ENCODE peak calls at places on chromosomes 16 and 17, in ten cellular contexts. One of them, this sample, is unnamed.

GRCh38 chr16:88844412-88845118 is 12.2 kb downstream of the GALNS start:
- DNase-seq in A549: no peak
- DNase-seq in foreskin keratinocyte: no peak
- DNase-seq in CD4-positive, CD25-positive, alpha-beta regulatory T cell: no peak
- DNase-seq in left ventricle myocardium inferior: no peak
- DNase-seq in H1: no peak
- DNase-seq in neuronal stem cell: no peak
- DNase-seq in stomach: no peak
- DNase-seq in naive thymus-derived CD4-positive, alpha-beta T cell: no peak
- DNase-seq in mammary epithelial cell: no peak
- DNase-seq in this sample: no peak

GRCh38 chr16:69057400-69058378 is 47.8 kb upstream of the HAS3 start:
- DNase-seq in A549: peak; percentile 92
- DNase-seq in foreskin keratinocyte: peak; percentile 82
- DNase-seq in CD4-positive, CD25-positive, alpha-beta regulatory T cell: no peak
- DNase-seq in left ventricle myocardium inferior: no peak
- DNase-seq in H1: no peak
- DNase-seq in neuronal stem cell: no peak
- DNase-seq in stomach: no peak
- DNase-seq in naive thymus-derived CD4-positive, alpha-beta T cell: no peak
- DNase-seq in mammary epithelial cell: peak; percentile 89
- DNase-seq in this sample: peak; percentile 81

GRCh38 chr17:2398655-2399571 is 1.9 kb downstream of the MNT start:
- DNase-seq in A549: peak; percentile 75
- DNase-seq in foreskin keratinocyte: peak; percentile 84
- DNase-seq in CD4-positive, CD25-positive, alpha-beta regulatory T cell: peak; percentile 58
- DNase-seq in left ventricle myocardium inferior: peak; percentile 56
- DNase-seq in H1: peak; percentile 74
- DNase-seq in neuronal stem cell: peak; percentile 72
- DNase-seq in stomach: peak; percentile 47
- DNase-seq in naive thymus-derived CD4-positive, alpha-beta T cell: no peak
- DNase-seq in mammary epithelial cell: peak; percentile 74
- DNase-seq in this sample: no peak

GRCh38 chr17:13599808-13600398 is 1.8 kb downstream of the HS3ST3A1 start:
- DNase-seq in A549: no peak
- DNase-seq in foreskin keratinocyte: no peak
- DNase-seq in CD4-positive, CD25-positive, alpha-beta regulatory T cell: no peak
- DNase-seq in left ventricle myocardium inferior: no peak
- DNase-seq in H1: no peak
- DNase-seq in neuronal stem cell: no peak
- DNase-seq in stomach: no peak
- DNase-seq in naive thymus-derived CD4-positive, alpha-beta T cell: no peak
- DNase-seq in mammary epithelial cell: no peak
- DNase-seq in this sample: no peak

GRCh38 chr16:64615647-64616280 is 506.1 kb downstream of the CDH11 start:
- DNase-seq in A549: no peak
- DNase-seq in foreskin keratinocyte: no peak
- DNase-seq in CD4-positive, CD25-positive, alpha-beta regulatory T cell: no peak
- DNase-seq in left ventricle myocardium inferior: peak; percentile 21
- DNase-seq in H1: peak; percentile 63
- DNase-seq in neuronal stem cell: peak; percentile 39
- DNase-seq in stomach: no peak
- DNase-seq in naive thymus-derived CD4-positive, alpha-beta T cell: no peak
- DNase-seq in mammary epithelial cell: no peak
- DNase-seq in this sample: no peak

GRCh38 chr16:49866533-49867155 is 10.7 kb upstream of the ZNF423 start:
- DNase-seq in A549: no peak
- DNase-seq in foreskin keratinocyte: no peak
- DNase-seq in CD4-positive, CD25-positive, alpha-beta regulatory T cell: no peak
- DNase-seq in left ventricle myocardium inferior: no peak
- DNase-seq in H1: peak; percentile 63
- DNase-seq in neuronal stem cell: peak; percentile 67
- DNase-seq in stomach: no peak
- DNase-seq in naive thymus-derived CD4-positive, alpha-beta T cell: no peak
- DNase-seq in mammary epithelial cell: no peak
- DNase-seq in this sample: no peak

GRCh38 chr16:78396673-78397072 is 297.2 kb downstream of the WWOX start:
- DNase-seq in A549: no peak
- DNase-seq in foreskin keratinocyte: no peak
- DNase-seq in CD4-positive, CD25-positive, alpha-beta regulatory T cell: no peak
- DNase-seq in left ventricle myocardium inferior: no peak
- DNase-seq in H1: no peak
- DNase-seq in neuronal stem cell: no peak
- DNase-seq in stomach: no peak
- DNase-seq in naive thymus-derived CD4-positive, alpha-beta T cell: no peak
- DNase-seq in mammary epithelial cell: no peak
- DNase-seq in this sample: no peak

GRCh38 chr16:56824335-56824734 is 40.7 kb upstream of the SLC12A3 start:
- DNase-seq in A549: peak; percentile 39
- DNase-seq in foreskin keratinocyte: no peak
- DNase-seq in CD4-positive, CD25-positive, alpha-beta regulatory T cell: no peak
- DNase-seq in left ventricle myocardium inferior: peak; percentile 16
- DNase-seq in H1: no peak
- DNase-seq in neuronal stem cell: no peak
- DNase-seq in stomach: peak; percentile 29
- DNase-seq in naive thymus-derived CD4-positive, alpha-beta T cell: no peak
- DNase-seq in mammary epithelial cell: no peak
- DNase-seq in this sample: no peak

GRCh38 chr17:41392278-41392677 is 5.1 kb downstream of the KRT31 start:
- DNase-seq in A549: no peak
- DNase-seq in foreskin keratinocyte: no peak
- DNase-seq in CD4-positive, CD25-positive, alpha-beta regulatory T cell: no peak
- DNase-seq in left ventricle myocardium inferior: no peak
- DNase-seq in H1: no peak
- DNase-seq in neuronal stem cell: no peak
- DNase-seq in stomach: no peak
- DNase-seq in naive thymus-derived CD4-positive, alpha-beta T cell: no peak
- DNase-seq in mammary epithelial cell: peak; percentile 16
- DNase-seq in this sample: no peak

GRCh38 chr17:31582151-31582907 is 190.9 kb downstream of the RAB11FIP4 start:
- DNase-seq in A549: no peak
- DNase-seq in foreskin keratinocyte: no peak
- DNase-seq in CD4-positive, CD25-positive, alpha-beta regulatory T cell: no peak
- DNase-seq in left ventricle myocardium inferior: peak; percentile 62
- DNase-seq in H1: no peak
- DNase-seq in neuronal stem cell: no peak
- DNase-seq in stomach: peak; percentile 66
- DNase-seq in naive thymus-derived CD4-positive, alpha-beta T cell: no peak
- DNase-seq in mammary epithelial cell: no peak
- DNase-seq in this sample: no peak

GRCh38 chr16:74760007-74760767 is 14.4 kb downstream of the FA2H start:
- DNase-seq in A549: peak; percentile 84
- DNase-seq in foreskin keratinocyte: peak; percentile 63
- DNase-seq in CD4-positive, CD25-positive, alpha-beta regulatory T cell: no peak
- DNase-seq in left ventricle myocardium inferior: no peak
- DNase-seq in H1: no peak
- DNase-seq in neuronal stem cell: no peak
- DNase-seq in stomach: no peak
- DNase-seq in naive thymus-derived CD4-positive, alpha-beta T cell: no peak
- DNase-seq in mammary epithelial cell: peak; percentile 11
- DNase-seq in this sample: no peak

GRCh38 chr16:84323626-84324025 is 28.9 kb downstream of the WFDC1 start:
- DNase-seq in A549: no peak
- DNase-seq in foreskin keratinocyte: no peak
- DNase-seq in CD4-positive, CD25-positive, alpha-beta regulatory T cell: no peak
- DNase-seq in left ventricle myocardium inferior: no peak
- DNase-seq in H1: no peak
- DNase-seq in neuronal stem cell: no peak
- DNase-seq in stomach: no peak
- DNase-seq in naive thymus-derived CD4-positive, alpha-beta T cell: no peak
- DNase-seq in mammary epithelial cell: peak; percentile 20
- DNase-seq in this sample: no peak

GRCh38 chr16:84329016-84329415 is 34.3 kb downstream of the WFDC1 start:
- DNase-seq in A549: no peak
- DNase-seq in foreskin keratinocyte: no peak
- DNase-seq in CD4-positive, CD25-positive, alpha-beta regulatory T cell: no peak
- DNase-seq in left ventricle myocardium inferior: no peak
- DNase-seq in H1: no peak
- DNase-seq in neuronal stem cell: no peak
- DNase-seq in stomach: no peak
- DNase-seq in naive thymus-derived CD4-positive, alpha-beta T cell: no peak
- DNase-seq in mammary epithelial cell: no peak
- DNase-seq in this sample: no peak

GRCh38 chr16:84327926-84328505 is 33.3 kb downstream of the WFDC1 start:
- DNase-seq in A549: no peak
- DNase-seq in foreskin keratinocyte: no peak
- DNase-seq in CD4-positive, CD25-positive, alpha-beta regulatory T cell: no peak
- DNase-seq in left ventricle myocardium inferior: no peak
- DNase-seq in H1: no peak
- DNase-seq in neuronal stem cell: no peak
- DNase-seq in stomach: no peak
- DNase-seq in naive thymus-derived CD4-positive, alpha-beta T cell: no peak
- DNase-seq in mammary epithelial cell: no peak
- DNase-seq in this sample: no peak

GRCh38 chr16:84324439-84325262 is 30.0 kb downstream of the WFDC1 start:
- DNase-seq in A549: no peak
- DNase-seq in foreskin keratinocyte: no peak
- DNase-seq in CD4-positive, CD25-positive, alpha-beta regulatory T cell: no peak
- DNase-seq in left ventricle myocardium inferior: no peak
- DNase-seq in H1: no peak
- DNase-seq in neuronal stem cell: no peak
- DNase-seq in stomach: no peak
- DNase-seq in naive thymus-derived CD4-positive, alpha-beta T cell: no peak
- DNase-seq in mammary epithelial cell: peak; percentile 12
- DNase-seq in this sample: no peak

DNA sequence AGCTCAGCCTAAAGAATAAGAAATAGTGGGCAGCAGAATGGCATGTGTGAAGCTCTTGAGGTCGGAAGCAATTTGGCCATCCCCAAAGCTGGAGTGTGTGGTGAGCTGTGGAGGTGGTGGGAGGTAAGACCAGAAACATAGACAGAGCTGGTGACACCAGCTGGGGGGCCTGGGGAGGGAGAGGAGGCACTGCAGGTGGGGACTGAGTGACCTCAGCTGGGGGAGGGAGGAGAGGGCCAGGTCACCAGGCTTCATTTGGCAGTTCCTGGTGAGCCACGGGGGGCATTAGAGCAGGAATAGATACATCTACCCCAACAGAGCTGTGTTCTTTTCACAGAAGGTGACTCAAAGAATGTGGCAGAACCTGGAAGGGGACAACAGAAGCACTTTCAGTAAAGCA is 31.9 kb downstream of the WFDC1 start:
- DNase-seq in A549: no peak
- DNase-seq in foreskin keratinocyte: no peak
- DNase-seq in CD4-positive, CD25-positive, alpha-beta regulatory T cell: no peak
- DNase-seq in left ventricle myocardium inferior: no peak
- DNase-seq in H1: no peak
- DNase-seq in neuronal stem cell: no peak
- DNase-seq in stomach: no peak
- DNase-seq in naive thymus-derived CD4-positive, alpha-beta T cell: no peak
- DNase-seq in mammary epithelial cell: no peak
- DNase-seq in this sample: no peak
- H3K27ac ChIP-seq in A549: no peak overlapping the region
- H3K27ac ChIP-seq in foreskin keratinocyte: no peak overlapping the region
- H3K27ac ChIP-seq in CD4-positive, CD25-positive, alpha-beta regulatory T cell: no peak overlapping the region
- H3K27ac ChIP-seq in left ventricle myocardium inferior: no peak overlapping the region
- H3K27ac ChIP-seq in H1: no peak overlapping the region
- H3K27ac ChIP-seq in neuronal stem cell: no peak overlapping the region
- H3K27ac ChIP-seq in stomach: no peak overlapping the region
- H3K27ac ChIP-seq in naive thymus-derived CD4-positive, alpha-beta T cell: no peak overlapping the region
- H3K27ac ChIP-seq in mammary epithelial cell: no peak overlapping the region
- H3K27ac ChIP-seq in this sample: no peak overlapping the region

DNA sequence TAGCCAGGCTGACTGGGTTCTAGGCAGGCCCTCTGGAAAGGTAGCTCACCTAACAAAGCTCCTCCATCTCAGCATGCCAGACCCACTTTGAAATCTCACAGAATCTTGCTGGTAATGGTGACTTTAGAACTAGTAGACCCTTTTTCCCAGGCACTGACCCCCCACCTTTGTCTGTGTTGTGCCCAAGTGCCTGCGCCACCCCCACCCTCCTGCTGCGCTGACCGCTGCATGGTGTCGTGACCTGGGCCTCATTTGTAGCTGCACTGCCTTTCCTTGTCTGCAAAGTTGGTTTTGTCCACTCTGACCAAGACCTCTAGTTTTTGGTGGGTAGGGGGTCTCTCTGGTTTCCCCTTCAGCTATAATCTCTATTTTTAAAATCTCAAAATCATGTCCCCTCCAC is 6.8 kb downstream of the ATXN1L start:
- DNase-seq in A549: no peak
- DNase-seq in foreskin keratinocyte: no peak
- DNase-seq in CD4-positive, CD25-positive, alpha-beta regulatory T cell: no peak
- DNase-seq in left ventricle myocardium inferior: no peak
- DNase-seq in H1: no peak
- DNase-seq in neuronal stem cell: no peak
- DNase-seq in stomach: no peak
- DNase-seq in naive thymus-derived CD4-positive, alpha-beta T cell: no peak
- DNase-seq in mammary epithelial cell: no peak
- DNase-seq in this sample: no peak
- H3K27ac ChIP-seq in A549: no peak overlapping the region
- H3K27ac ChIP-seq in foreskin keratinocyte: no peak overlapping the region
- H3K27ac ChIP-seq in CD4-positive, CD25-positive, alpha-beta regulatory T cell: no peak overlapping the region
- H3K27ac ChIP-seq in left ventricle myocardium inferior: no peak overlapping the region
- H3K27ac ChIP-seq in H1: no peak overlapping the region
- H3K27ac ChIP-seq in neuronal stem cell: no peak overlapping the region
- H3K27ac ChIP-seq in stomach: no peak overlapping the region
- H3K27ac ChIP-seq in naive thymus-derived CD4-positive, alpha-beta T cell: no peak overlapping the region
- H3K27ac ChIP-seq in mammary epithelial cell: no peak overlapping the region
- H3K27ac ChIP-seq in this sample: no peak overlapping the region

DNA sequence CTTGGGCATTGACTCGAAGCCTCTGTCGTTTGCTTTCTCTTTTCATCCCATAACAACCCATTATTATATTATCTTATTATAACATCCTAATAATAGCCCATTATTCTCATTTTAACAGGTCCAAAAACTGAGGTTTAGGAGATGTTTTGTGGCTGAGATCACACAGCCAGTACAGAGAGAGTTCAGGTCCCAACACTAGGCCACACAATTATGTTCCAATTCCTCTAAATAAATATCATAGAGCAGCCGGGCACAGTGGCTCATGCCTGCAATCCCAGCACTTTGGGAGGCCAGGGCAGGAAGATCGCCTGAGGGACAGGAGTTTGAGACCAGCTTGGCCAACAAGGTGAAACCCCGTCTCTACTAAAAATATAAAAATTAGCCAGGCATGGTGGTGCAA is 40.3 kb upstream of the KIFC3 start:
- DNase-seq in A549: no peak
- DNase-seq in foreskin keratinocyte: no peak
- DNase-seq in CD4-positive, CD25-positive, alpha-beta regulatory T cell: no peak
- DNase-seq in left ventricle myocardium inferior: no peak
- DNase-seq in H1: no peak
- DNase-seq in neuronal stem cell: no peak
- DNase-seq in stomach: no peak
- DNase-seq in naive thymus-derived CD4-positive, alpha-beta T cell: no peak
- DNase-seq in mammary epithelial cell: no peak
- DNase-seq in this sample: no peak
- H3K27ac ChIP-seq in A549: peak overlapping the region; percentile 26
- H3K27ac ChIP-seq in foreskin keratinocyte: no peak overlapping the region
- H3K27ac ChIP-seq in CD4-positive, CD25-positive, alpha-beta regulatory T cell: no peak overlapping the region
- H3K27ac ChIP-seq in left ventricle myocardium inferior: no peak overlapping the region
- H3K27ac ChIP-seq in H1: no peak overlapping the region
- H3K27ac ChIP-seq in neuronal stem cell: no peak overlapping the region
- H3K27ac ChIP-seq in stomach: no peak overlapping the region
- H3K27ac ChIP-seq in naive thymus-derived CD4-positive, alpha-beta T cell: no peak overlapping the region
- H3K27ac ChIP-seq in mammary epithelial cell: no peak overlapping the region
- H3K27ac ChIP-seq in this sample: no peak overlapping the region

GRCh38 chr16:66382171-66382965 is 15.9 kb downstream of the CDH5 start:
- DNase-seq in A549: peak; percentile 47
- DNase-seq in foreskin keratinocyte: peak; percentile 99
- DNase-seq in CD4-positive, CD25-positive, alpha-beta regulatory T cell: no peak
- DNase-seq in left ventricle myocardium inferior: no peak
- DNase-seq in H1: no peak
- DNase-seq in neuronal stem cell: no peak
- DNase-seq in stomach: no peak
- DNase-seq in naive thymus-derived CD4-positive, alpha-beta T cell: no peak
- DNase-seq in mammary epithelial cell: peak; percentile 87
- DNase-seq in this sample: no peak
- H3K27ac ChIP-seq in A549: peak overlapping the region; percentile 68
- H3K27ac ChIP-seq in foreskin keratinocyte: peak overlapping the region; percentile 85
- H3K27ac ChIP-seq in CD4-positive, CD25-positive, alpha-beta regulatory T cell: no peak overlapping the region
- H3K27ac ChIP-seq in left ventricle myocardium inferior: peak overlapping the region; percentile 81
- H3K27ac ChIP-seq in H1: no peak overlapping the region
- H3K27ac ChIP-seq in neuronal stem cell: no peak overlapping the region
- H3K27ac ChIP-seq in stomach: peak overlapping the region; percentile 68
- H3K27ac ChIP-seq in naive thymus-derived CD4-positive, alpha-beta T cell: no peak overlapping the region
- H3K27ac ChIP-seq in mammary epithelial cell: peak overlapping the region; percentile 90
- H3K27ac ChIP-seq in this sample: peak overlapping the region; percentile 81